ENCODE peak calls at places on chromosomes 7 and 10, in seven cellular contexts. Q is mesothelial cell of epicardium; D is CD14-positive monocyte; K is Calu3; T is activated CD4-positive, alpha-beta T cell treated with anti-CD3 and anti-CD28 coated beads, Interleukin-2, amount 50 U/mL, for 4 hours; Z is T-helper 9 cell; W is HEK293T. O is an unnamed sample.

GRCh38 chr7:71548746-71549145 is 416.8 kb downstream of the GALNT17 start:
- DNase-seq in Z (no peak), T (no peak), D (no peak), W (no peak), Q (no peak), K (no peak), O (no peak)

GRCh38 chr10:103551619-103552602 is 58.4 kb downstream of the NEURL1 start:
- DNase-seq in D (peak), W (no peak), Z (no peak), K (no peak), T (no peak), Q (no peak), O (no peak)

GRCh38 chr7:112334366-112334765 is 115.9 kb upstream of the IFRD1 start:
- DNase-seq in K (no peak), T (no peak), D (no peak), W (no peak), Z (no peak), Q (no peak), O (no peak)

GRCh38 chr10:25699631-25700030 is 234.4 kb upstream of the MYO3A start:
- DNase-seq in Q (no peak), T (no peak), D (no peak), Z (no peak), K (no peak), W (no peak), O (no peak)

GRCh38 chr7:157613575-157614322 is 276.9 kb downstream of the DNAJB6 start:
- DNase-seq in T (no peak), Z (no peak), Q (no peak), D (no peak), W (no peak), K (no peak), O (no peak)

GRCh38 chr7:81449105-81449504 is 320.7 kb downstream of the HGF start:
- DNase-seq in K (no peak), Q (no peak), T (no peak), D (no peak), Z (no peak), W (no peak), O (no peak)

GRCh38 chr7:101898019-101898575 is 80.7 kb downstream of the CUX1 start:
- DNase-seq in Q (no peak), D (no peak), K (no peak), W (no peak), Z (no peak), T (no peak), O (no peak)

GRCh38 chr7:142134944-142135343 is 23.4 kb downstream of the MGAM2 start:
- DNase-seq in Q (no peak), K (peak), D (no peak), Z (no peak), T (no peak), W (no peak), O (no peak)

GRCh38 chr7:31935671-31936070 is 134.5 kb downstream of the PDE1C start:
- DNase-seq in Q (no peak), W (no peak), K (no peak), D (no peak), Z (no peak), T (no peak), O (no peak)

GRCh38 chr7:98022531-98022930 is 32.5 kb upstream of the OCM2 start:
- DNase-seq in D (no peak), T (no peak), W (no peak), Q (no peak), Z (no peak), K (no peak), O (no peak)

GRCh38 chr7:36440880-36441279 is 51.2 kb downstream of the ANLN start:
- DNase-seq in T (no peak), K (no peak), Q (no peak), W (peak), D (no peak), Z (no peak), O (peak)

GRCh38 chr10:98424308-98425254 is 9.6 kb upstream of the PYROXD2 start:
- DNase-seq in W (no peak), D (no peak), Q (no peak), Z (no peak), T (no peak), K (no peak), O (no peak)

GRCh38 chr7:2641406-2642393 is 9.9 kb downstream of the TTYH3 start:
- DNase-seq in K (no peak), Q (peak), Z (no peak), W (no peak), T (no peak), D (peak), O (peak)

GRCh38 chr7:34091330-34091917 is 186.1 kb downstream of the BMPER start:
- DNase-seq in W (peak), K (peak), T (no peak), D (no peak), Q (no peak), Z (no peak), O (peak)

GRCh38 chr10:57959318-57960003 is 308.2 kb downstream of the IPMK start:
- DNase-seq in T (no peak), Z (no peak), Q (no peak), K (no peak), D (no peak), W (no peak), O (peak)